ENCODE peak calls at places on chromosomes 13 and 19, in five cellular contexts. K, M, X, C and V are unnamed samples.

GRCh38 chr13:94243551-94243950 is 235.9 kb downstream of the DCT start:
- DNase-seq in M (no peak), X (no peak), C (no peak), K (no peak), V (no peak)

GRCh38 chr13:49938921-49939320 is 2.8 kb upstream of the SPRYD7 start:
- DNase-seq in X (no peak), M (no peak), C (no peak), K (no peak), V (no peak)

GRCh38 chr13:27921421-27921960 is 1.7 kb downstream of the PDX1 start:
- DNase-seq in K (no peak), M (no peak), C (no peak), X (no peak), V (no peak)

GRCh38 chr13:114212096-114212495 is 22.6 kb upstream of the CDC16 start:
- DNase-seq in K (no peak), C (no peak), X (no peak), M (no peak), V (no peak)

GRCh38 chr19:6108721-6109633 is 1.3 kb downstream of the RFX2 start:
- DNase-seq in M (no peak), C (peak; percentile 37), K (no peak), X (no peak), V (no peak)

GRCh38 chr13:30978981-30979956 is 46.8 kb downstream of the TEX26 start:
- DNase-seq in M (no peak), X (peak; percentile 76), C (no peak), K (no peak), V (no peak)

GRCh38 chr13:39565036-39565949 is 37.7 kb downstream of the LHFPL6 start:
- DNase-seq in K (no peak), M (peak; percentile 51), C (peak; percentile 89), X (no peak), V (peak; percentile 80)

GRCh38 chr19:23071087-23071511 is 45.7 kb upstream of the ZNF730 start:
- DNase-seq in M (no peak), K (no peak), C (no peak), X (no peak), V (no peak)

GRCh38 chr13:35818577-35819165 is 312.5 kb downstream of the DCLK1 start:
- DNase-seq in C (peak; percentile 42), X (peak; percentile 57), M (no peak), K (peak; percentile 16), V (peak; percentile 24)

GRCh38 chr19:55275851-55276719 is 3.8 kb downstream of the HSPBP1 start:
- DNase-seq in X (no peak), K (no peak), M (no peak), C (no peak), V (no peak)

GRCh38 chr19:15466851-15467733 is 2.7 kb upstream of the RASAL3 start:
- DNase-seq in C (no peak), M (peak; percentile 24), X (no peak), K (no peak), V (no peak)

GRCh38 chr13:113064534-113065405 is 40.8 kb upstream of the F7 start:
- DNase-seq in K (no peak), C (peak; percentile 51), M (no peak), X (no peak), V (no peak)

GRCh38 chr19:20928371-20928770 is 5.3 kb downstream of the ZNF85 start:
- DNase-seq in C (no peak), M (peak; percentile 14), K (no peak), X (no peak), V (no peak)

GRCh38 chr13:82275644-82276043 is 1606.6 kb downstream of the SLITRK1 start:
- DNase-seq in C (no peak), M (no peak), K (no peak), X (no peak), V (no peak)

GRCh38 chr13:49218493-49219051 is 1.6 kb upstream of the MLNR start:
- DNase-seq in C (no peak), X (peak; percentile 18), K (no peak), M (no peak), V (no peak)

GRCh38 chr19:1968279-1969175 is 27.6 kb downstream of the CSNK1G2 start:
- DNase-seq in K (no peak), X (peak; percentile 11), M (no peak), C (no peak), V (no peak)

GRCh38 chr13:25920931-25921330 is 130.9 kb downstream of the SHISA2 start:
- DNase-seq in X (no peak), K (no peak), C (no peak), M (no peak), V (no peak)

GRCh38 chr19:58218899-58219298 is 9.8 kb upstream of the ZNF544 start:
- DNase-seq in K (no peak), X (peak; percentile 18), M (no peak), C (peak; percentile 22), V (no peak)